ENCODE peak calls at places on chromosomes 13 and 19, in six cellular contexts. P is T-cell, V is GM04504, B is HFFc6, F is T-helper 9 cell, C is hippocampal formation. L is an unnamed sample.

GRCh38 chr13:69243366-69243765 is 864.3 kb upstream of the ATXN8OS start:
- DNase-seq in P (no peak), V (no peak), B (no peak), F (no peak), C (no peak), L (no peak)

GRCh38 chr13:24892844-24893243 is 128.9 kb downstream of the RNF17 start:
- DNase-seq in P (no peak), V (no peak), B (no peak), F (no peak), C (no peak), L (no peak)

GRCh38 chr13:45830121-45830520 is 21.4 kb downstream of the SIAH3 start:
- DNase-seq in P (no peak), V (no peak), B (no peak), F (no peak), C (no peak), L (no peak)

GRCh38 chr19:58002384-58003152 is at the start of gene ZNF606:
- DNase-seq in P (peak), V (peak), B (peak), F (peak), C (peak), L (peak)

GRCh38 chr13:53411443-53411842 is 382.8 kb downstream of the OLFM4 start:
- DNase-seq in P (no peak), V (no peak), B (no peak), F (no peak), C (no peak), L (no peak)

GRCh38 chr19:55447421-55448174 is 4.5 kb upstream of the SHISA7 start:
- DNase-seq in P (no peak), V (no peak), B (peak), F (no peak), C (peak), L (peak)

GRCh38 chr13:19587635-19588300 is 26.4 kb upstream of the TPTE2 start:
- DNase-seq in P (peak), V (no peak), B (peak), F (no peak), C (peak), L (no peak)

GRCh38 chr13:101941095-101941777 is 460.6 kb downstream of the FGF14 start:
- DNase-seq in P (no peak), V (no peak), B (peak), F (no peak), C (no peak), L (no peak)

GRCh38 chr13:48185018-48185417 is 48.0 kb upstream of the ITM2B start:
- DNase-seq in P (no peak), V (no peak), B (no peak), F (no peak), C (no peak), L (no peak)

GRCh38 chr19:33430674-33431277 is 57.3 kb downstream of the CEBPG start:
- DNase-seq in P (peak), V (peak), B (peak), F (peak), C (peak), L (peak)

GRCh38 chr13:56850852-56851251 is 289.9 kb upstream of the PRR20A start:
- DNase-seq in P (no peak), V (no peak), B (no peak), F (no peak), C (peak), L (no peak)

GRCh38 chr13:107347641-107348369 is 779.9 kb upstream of the ARGLU1 start:
- DNase-seq in P (no peak), V (no peak), B (no peak), F (no peak), C (no peak), L (no peak)

GRCh38 chr13:43783820-43784219 is 3.0 kb downstream of the ENOX1 start:
- DNase-seq in P (no peak), V (no peak), B (peak), F (no peak), C (peak), L (no peak)

GRCh38 chr13:96935971-96936370 is 58.3 kb downstream of the OXGR1 start:
- DNase-seq in P (no peak), V (no peak), B (no peak), F (no peak), C (no peak), L (no peak)

GRCh38 chr13:26979334-26979733 is 192.3 kb downstream of the USP12 start:
- DNase-seq in P (no peak), V (no peak), B (no peak), F (no peak), C (no peak), L (no peak)

GRCh38 chr19:45166723-45167252 is 6.0 kb upstream of the NKPD1 start:
- DNase-seq in P (no peak), V (no peak), B (no peak), F (no peak), C (no peak), L (no peak)

GRCh38 chr13:51235756-51236564 is 13.8 kb downstream of the FAM124A start:
- DNase-seq in P (no peak), V (no peak), B (no peak), F (no peak), C (no peak), L (no peak)

GRCh38 chr19:29552454-29553280 is 26.9 kb downstream of the VSTM2B start:
- DNase-seq in P (no peak), V (no peak), B (no peak), F (no peak), C (no peak), L (peak)

GRCh38 chr13:100620792-100621191 is 32.2 kb upstream of the GGACT start:
- DNase-seq in P (no peak), V (no peak), B (no peak), F (no peak), C (no peak), L (no peak)

GRCh38 chr19:11100064-11100463 is 10.8 kb downstream of the LDLR start:
- DNase-seq in P (no peak), V (no peak), B (no peak), F (no peak), C (no peak), L (no peak)

GRCh38 chr13:112447761-112448603 is 71.8 kb downstream of the SPACA7 start:
- DNase-seq in P (no peak), V (no peak), B (no peak), F (no peak), C (no peak), L (no peak)

GRCh38 chr13:110369400-110369799 is 62.3 kb downstream of the COL4A2 start:
- DNase-seq in P (no peak), V (no peak), B (no peak), F (no peak), C (no peak), L (no peak)

GRCh38 chr19:18144906-18145305 is 8.1 kb upstream of the PIK3R2 start:
- DNase-seq in P (no peak), V (no peak), B (no peak), F (no peak), C (no peak), L (no peak)

GRCh38 chr13:97506511-97506910 is 72.5 kb downstream of the RAP2A start:
- DNase-seq in P (no peak), V (peak), B (peak), F (no peak), C (no peak), L (peak)

GRCh38 chr13:107434347-107434746 is 781.0 kb downstream of the LIG4 start:
- DNase-seq in P (no peak), V (no peak), B (no peak), F (no peak), C (no peak), L (no peak)

GRCh38 chr13:32932376-32932775 is 83.8 kb upstream of the KL start:
- DNase-seq in P (no peak), V (no peak), B (no peak), F (no peak), C (no peak), L (no peak)

GRCh38 chr19:42577016-42577415 is 17.7 kb downstream of the CEACAM8 start:
- DNase-seq in P (no peak), V (no peak), B (no peak), F (no peak), C (no peak), L (no peak)

GRCh38 chr19:40907968-40908735 is 26.1 kb upstream of the CYP2A7 start:
- DNase-seq in P (peak), V (no peak), B (no peak), F (peak), C (no peak), L (no peak)

GRCh38 chr19:45636902-45637301 is 2.3 kb downstream of the EML2 start:
- DNase-seq in P (no peak), V (no peak), B (no peak), F (no peak), C (no peak), L (no peak)

GRCh38 chr13:70960841-70961443 is 852.7 kb upstream of the KLHL1 start:
- DNase-seq in P (no peak), V (no peak), B (peak), F (no peak), C (peak), L (no peak)

L was measured in dorsolateral prefrontal cortex.